ENCODE peak calls at places on chromosomes 13 and 19, in ten cellular contexts. H is Daoy, F is mesothelial cell of epicardium, V is NT2/D1, U is brain pericyte, D is NCI-H1105 treated with DMSO at 0.1 percent for 48 hours, R is endothelial cell, K is HEK293T, Y is posterior cingulate gyrus, X is tibial artery. W is an unnamed sample.

GRCh38 chr19:28705008-28705407 is 507.9 kb downstream of the UQCRFS1 start:
- DNase-seq in D (no peak), Y (no peak), V (peak; percentile 20), H (peak; percentile 88), F (no peak), U (peak; percentile 18), R (no peak), X (no peak), K (no peak), W (no peak)

GRCh38 chr13:27665333-27665732 is 43.6 kb downstream of the POLR1D start:
- DNase-seq in F (no peak), D (no peak), H (no peak), R (no peak), Y (no peak), U (no peak), V (peak; percentile 3), K (no peak), X (no peak), W (no peak)

GRCh38 chr19:8831832-8832131 is 322 bp downstream of the ZNF558 start:
- DNase-seq in Y (no peak), H (no peak), X (no peak), F (peak; percentile 24), D (no peak), R (no peak), K (no peak), V (peak; percentile 1), U (no peak), W (no peak)

GRCh38 chr19:2059422-2060201 is 8.6 kb upstream of the MKNK2 start:
- DNase-seq in X (peak; percentile 93), K (no peak), R (no peak), H (peak; percentile 72), D (no peak), U (no peak), F (no peak), V (no peak), Y (no peak), W (peak; percentile 80)

GRCh38 chr19:827314-827709 is 325 bp upstream of the AZU1 start:
- DNase-seq in K (no peak), F (no peak), V (no peak), X (no peak), R (no peak), D (no peak), U (no peak), H (no peak), Y (no peak), W (no peak)

GRCh38 chr19:13906525-13906904 is 514 bp downstream of the CC2D1A start:
- DNase-seq in R (no peak), X (no peak), K (no peak), U (no peak), H (no peak), D (peak; percentile 30), F (no peak), Y (no peak), V (no peak), W (no peak)

GRCh38 chr19:51097166-51097736 is 11.0 kb downstream of the CTU1 start:
- DNase-seq in V (peak; percentile 28), F (peak; percentile 75), U (no peak), K (peak; percentile 72), Y (peak; percentile 60), D (peak; percentile 61), X (no peak), R (peak; percentile 72), H (peak; percentile 63), W (peak; percentile 91)

GRCh38 chr19:28012361-28012760 is 1200.6 kb downstream of the UQCRFS1 start:
- DNase-seq in R (peak; percentile 50), H (peak; percentile 35), X (no peak), V (no peak), Y (no peak), K (no peak), F (no peak), D (no peak), U (no peak), W (no peak)

GRCh38 chr13:60267498-60268202 is 103.9 kb upstream of the DIAPH3 start:
- DNase-seq in U (no peak), R (no peak), X (no peak), K (no peak), F (no peak), D (no peak), Y (no peak), H (peak; percentile 11), V (no peak), W (no peak)

GRCh38 chr19:39424934-39425333 is 10.8 kb downstream of the RPS16 start:
- DNase-seq in D (no peak), Y (no peak), V (no peak), R (no peak), K (no peak), H (no peak), U (no peak), F (no peak), X (no peak), W (no peak)

GRCh38 chr13:49112782-49113525 is 107.2 kb upstream of the MLNR start:
- DNase-seq in Y (no peak), U (no peak), K (no peak), V (peak; percentile 5), F (no peak), R (no peak), X (no peak), H (peak; percentile 23), D (no peak), W (no peak)

GRCh38 chr13:18952225-18953016 is 229.2 kb downstream of the TUBA3C start:
- DNase-seq in R (no peak), X (no peak), V (no peak), U (no peak), Y (no peak), H (no peak), F (no peak), K (no peak), D (no peak), W (peak; percentile 27)

GRCh38 chr19:21593934-21594844 is 88.8 kb downstream of the ZNF429 start:
- DNase-seq in H (no peak), Y (no peak), F (no peak), D (no peak), U (no peak), X (no peak), V (no peak), K (no peak), R (no peak), W (no peak)

GRCh38 chr13:59094149-59094548 is 1069.6 kb downstream of the DIAPH3 start:
- DNase-seq in U (no peak), D (no peak), F (no peak), K (no peak), X (no peak), Y (no peak), H (no peak), R (no peak), V (no peak), W (no peak)

GRCh38 chr19:52190679-52191293 is 934 bp downstream of the PPP2R1A start:
- DNase-seq in H (peak; percentile 34), R (peak; percentile 19), X (peak; percentile 71), F (no peak), K (peak; percentile 15), D (peak; percentile 28), U (no peak), V (no peak), Y (no peak), W (peak; percentile 56)

GRCh38 chr19:18274303-18274775 is at the start of gene IQCN:
- DNase-seq in X (peak; percentile 83), D (no peak), Y (no peak), V (no peak), K (no peak), F (no peak), H (peak; percentile 56), R (no peak), U (no peak), W (no peak)

W was measured in aorta.